ENCODE peak calls at places on chromosomes 5 and 9, in ten cellular contexts. K, E, I, A, B, S, P, J, U and L are unnamed samples.

GRCh38 chr9:81423589-81424326 is 265.6 kb downstream of the TLE1 start:
- DNase-seq in K (no peak), E (no peak), I (no peak), A (no peak), B (no peak), S (no peak), P (no peak), J (no peak), U (no peak), L (no peak)

GRCh38 chr9:11697101-11697500 is 996.1 kb upstream of the TYRP1 start:
- DNase-seq in K (no peak), E (no peak), I (no peak), A (no peak), B (no peak), S (no peak), P (no peak), J (no peak), U (no peak), L (no peak)

GRCh38 chr9:87573841-87574342 is 76.2 kb downstream of the DAPK1 start:
- DNase-seq in K (no peak), E (no peak), I (no peak), A (no peak), B (no peak), S (no peak), P (no peak), J (no peak), U (no peak), L (no peak)

GRCh38 chr9:35054871-35055644 is 17.4 kb downstream of the VCP start:
- DNase-seq in K (no peak), E (no peak), I (no peak), A (no peak), B (no peak), S (no peak), P (no peak), J (no peak), U (no peak), L (no peak)

GRCh38 chr5:127979475-127979874 is 104.1 kb upstream of the SLC12A2 start:
- DNase-seq in K (no peak), E (no peak), I (no peak), A (no peak), B (no peak), S (no peak), P (no peak), J (no peak), U (no peak), L (no peak)

GRCh38 chr9:136550439-136551085 is 4.7 kb upstream of the NOTCH1 start:
- DNase-seq in K (no peak), E (no peak), I (no peak), A (peak), B (no peak), S (no peak), P (no peak), J (peak), U (no peak), L (no peak)

GRCh38 chr5:167892352-167893115 is 398.9 kb upstream of the WWC1 start:
- DNase-seq in K (no peak), E (no peak), I (no peak), A (no peak), B (no peak), S (no peak), P (no peak), J (no peak), U (no peak), L (no peak)

GRCh38 chr5:17713301-17713700 is 79.0 kb downstream of the TAF11L14 start:
- DNase-seq in K (no peak), E (no peak), I (no peak), A (no peak), B (no peak), S (no peak), P (no peak), J (no peak), U (no peak), L (no peak)

GRCh38 chr5:141412853-141413539 is at the start of gene PCDHGA10:
- DNase-seq in K (no peak), E (peak), I (peak), A (peak), B (peak), S (no peak), P (peak), J (peak), U (peak), L (peak)

GRCh38 chr9:18793122-18793521 is 239.9 kb downstream of the SAXO1 start:
- DNase-seq in K (no peak), E (no peak), I (no peak), A (no peak), B (no peak), S (no peak), P (peak), J (no peak), U (no peak), L (no peak)

GRCh38 chr9:136690104-136690840 is 3.0 kb upstream of the AGPAT2 start:
- DNase-seq in K (no peak), E (no peak), I (peak), A (no peak), B (no peak), S (no peak), P (no peak), J (no peak), U (no peak), L (no peak)

GRCh38 chr5:34719029-34719428 is 62.9 kb downstream of the RAI14 start:
- DNase-seq in K (no peak), E (no peak), I (no peak), A (no peak), B (no peak), S (no peak), P (peak), J (no peak), U (no peak), L (no peak)

GRCh38 chr9:98873535-98874432 is 66.3 kb downstream of the GALNT12 start:
- DNase-seq in K (no peak), E (no peak), I (peak), A (no peak), B (no peak), S (peak), P (no peak), J (no peak), U (no peak), L (no peak)